ENCODE peak calls at places on chromosomes 4 and X, in six cellular contexts. T, G, Z, W, D and S are unnamed samples.

GRCh38 chrX:103615781-103616180 is 8.0 kb downstream of the TCEAL3 start:
- DNase-seq in T (no peak), G (no peak), Z (no peak), W (no peak), D (no peak), S (no peak)

GRCh38 chrX:70088281-70088680 is 26.0 kb downstream of the OTUD6A start:
- DNase-seq in T (no peak), G (no peak), Z (no peak), W (no peak), D (no peak), S (no peak)

GRCh38 chrX:22952011-22952410 is 47.7 kb upstream of the DDX53 start:
- DNase-seq in T (no peak), G (no peak), Z (no peak), W (no peak), D (no peak), S (no peak)

GRCh38 chr4:168667397-168667796 is 170.5 kb downstream of the PALLD start:
- DNase-seq in T (no peak), G (no peak), Z (no peak), W (no peak), D (no peak), S (no peak)

GRCh38 chrX:56618250-56618649 is 54.8 kb downstream of the UBQLN2 start:
- DNase-seq in T (no peak), G (no peak), Z (no peak), W (no peak), D (no peak), S (no peak)

GRCh38 chr4:107115185-107115847 is 79.2 kb upstream of the DKK2 start:
- DNase-seq in T (no peak), G (no peak), Z (no peak), W (no peak), D (no peak), S (no peak)

GRCh38 chrX:48508400-48509244 is at the start of gene PORCN:
- DNase-seq in T (peak), G (peak), Z (peak), W (peak), D (no peak), S (peak)

GRCh38 chr4:5635826-5636196 is 72.5 kb downstream of the EVC2 start:
- DNase-seq in T (no peak), G (no peak), Z (no peak), W (no peak), D (peak), S (no peak)

GRCh38 chr4:168868044-168868855 is 141.8 kb downstream of the CBR4 start:
- DNase-seq in T (no peak), G (no peak), Z (no peak), W (no peak), D (peak), S (no peak)

GRCh38 chr4:128600410-128600809 is 209.1 kb upstream of the JADE1 start:
- DNase-seq in T (no peak), G (no peak), Z (no peak), W (peak), D (no peak), S (no peak)

GRCh38 chrX:119272882-119273806 is 37.1 kb downstream of the PGRMC1 start:
- DNase-seq in T (peak), G (peak), Z (no peak), W (peak), D (no peak), S (no peak)

GRCh38 chr4:178681871-178682270 is 1239.6 kb upstream of the AGA start:
- DNase-seq in T (no peak), G (no peak), Z (no peak), W (no peak), D (no peak), S (no peak)

GRCh38 chrX:6184900-6185515 is 43.7 kb downstream of the NLGN4X start:
- DNase-seq in T (no peak), G (no peak), Z (no peak), W (no peak), D (peak), S (no peak)